ENCODE peak calls at places on chromosome 16, in four cellular contexts. One of them, this sample, is unnamed.
A peak's percentile ranks its signal among the peaks of the same experiment; 100 is the strongest.

GRCh38 chr16:1216296-1216619 is 8.8 kb downstream of the TPSG1 start:
- DNase-seq in tibial nerve: no peak
- DNase-seq in esophagus muscularis mucosa: no peak
- DNase-seq in ovary: no peak
- DNase-seq in this sample: no peak

GRCh38 chr16:77913738-77914263 is 108.5 kb upstream of the CLEC3A start:
- DNase-seq in tibial nerve: no peak
- DNase-seq in esophagus muscularis mucosa: no peak
- DNase-seq in ovary: no peak
- DNase-seq in this sample: no peak

GRCh38 chr16:70572050-70572925 is 48.7 kb downstream of the SF3B3 start:
- DNase-seq in esophagus muscularis mucosa: no peak
- DNase-seq in tibial nerve: no peak
- DNase-seq in ovary: no peak
- DNase-seq in this sample: no peak

GRCh38 chr16:85412911-85413520 is 200.1 kb upstream of the GSE1 start:
- DNase-seq in esophagus muscularis mucosa: no peak
- DNase-seq in tibial nerve: no peak
- DNase-seq in ovary: peak; percentile 17
- DNase-seq in this sample: peak; percentile 60

GRCh38 chr16:10981697-10982216 is 37.4 kb downstream of the CLEC16A start:
- DNase-seq in esophagus muscularis mucosa: no peak
- DNase-seq in tibial nerve: no peak
- DNase-seq in ovary: no peak
- DNase-seq in this sample: no peak

GRCh38 chr16:78277374-78277773 is 177.9 kb downstream of the WWOX start:
- DNase-seq in tibial nerve: no peak
- DNase-seq in ovary: no peak
- DNase-seq in esophagus muscularis mucosa: no peak
- DNase-seq in this sample: no peak

GRCh38 chr16:85381738-85382592 is 231.2 kb upstream of the GSE1 start:
- DNase-seq in esophagus muscularis mucosa: no peak
- DNase-seq in ovary: no peak
- DNase-seq in tibial nerve: no peak
- DNase-seq in this sample: peak; percentile 75

GRCh38 chr16:21684199-21684598 is 20.4 kb downstream of the OTOA start:
- DNase-seq in esophagus muscularis mucosa: no peak
- DNase-seq in ovary: no peak
- DNase-seq in tibial nerve: no peak
- DNase-seq in this sample: no peak

GRCh38 chr16:54201200-54201599 is 85.4 kb downstream of the IRX3 start:
- DNase-seq in esophagus muscularis mucosa: no peak
- DNase-seq in ovary: no peak
- DNase-seq in tibial nerve: no peak
- DNase-seq in this sample: peak; percentile 12

GRCh38 chr16:88012360-88012759 is 61.1 kb downstream of the BANP start:
- DNase-seq in esophagus muscularis mucosa: no peak
- DNase-seq in tibial nerve: no peak
- DNase-seq in ovary: no peak
- DNase-seq in this sample: no peak

GRCh38 chr16:26688105-26688504 is 378.6 kb upstream of the C16orf82 start:
- DNase-seq in esophagus muscularis mucosa: no peak
- DNase-seq in tibial nerve: no peak
- DNase-seq in ovary: no peak
- DNase-seq in this sample: no peak

GRCh38 chr16:30656974-30657865 is 1.0 kb upstream of the FBRS start:
- DNase-seq in tibial nerve: no peak
- DNase-seq in ovary: no peak
- DNase-seq in esophagus muscularis mucosa: no peak
- DNase-seq in this sample: no peak

GRCh38 chr16:54193656-54194007 is 93.0 kb downstream of the IRX3 start:
- DNase-seq in tibial nerve: peak; percentile 65
- DNase-seq in ovary: peak; percentile 52
- DNase-seq in esophagus muscularis mucosa: no peak
- DNase-seq in this sample: peak; percentile 76

GRCh38 chr16:56357291-56357764 is 68.0 kb downstream of the AMFR start:
- DNase-seq in tibial nerve: no peak
- DNase-seq in ovary: peak; percentile 22
- DNase-seq in esophagus muscularis mucosa: no peak
- DNase-seq in this sample: peak; percentile 66

GRCh38 chr16:30142672-30143346 is 19.8 kb upstream of the MAPK3 start:
- DNase-seq in ovary: no peak
- DNase-seq in esophagus muscularis mucosa: no peak
- DNase-seq in tibial nerve: no peak
- DNase-seq in this sample: no peak

GRCh38 chr16:87192418-87193073 is 124.6 kb downstream of the C16orf95 start:
- DNase-seq in ovary: no peak
- DNase-seq in tibial nerve: no peak
- DNase-seq in esophagus muscularis mucosa: no peak
- DNase-seq in this sample: no peak

GRCh38 chr16:86578056-86578455 is 293 bp upstream of the FOXL1 start:
- DNase-seq in tibial nerve: peak; percentile 54
- DNase-seq in esophagus muscularis mucosa: no peak
- DNase-seq in ovary: no peak
- DNase-seq in this sample: no peak

GRCh38 chr16:75942351-75942750 is 216.1 kb upstream of the CPHXL start:
- DNase-seq in ovary: no peak
- DNase-seq in tibial nerve: no peak
- DNase-seq in esophagus muscularis mucosa: no peak
- DNase-seq in this sample: no peak

GRCh38 chr16:81003610-81004460 is 2.9 kb downstream of the CMC2 start:
- DNase-seq in ovary: no peak
- DNase-seq in tibial nerve: no peak
- DNase-seq in esophagus muscularis mucosa: no peak
- DNase-seq in this sample: no peak

GRCh38 chr16:81005644-81006471 is 827 bp downstream of the CMC2 start:
- DNase-seq in tibial nerve: peak; percentile 53
- DNase-seq in esophagus muscularis mucosa: no peak
- DNase-seq in ovary: peak; percentile 19
- DNase-seq in this sample: no peak

GRCh38 chr16:81004646-81005353 is 1.9 kb downstream of the CMC2 start:
- DNase-seq in esophagus muscularis mucosa: no peak
- DNase-seq in ovary: peak; percentile 27
- DNase-seq in tibial nerve: peak; percentile 78
- DNase-seq in this sample: no peak

GRCh38 chr16:81008151-81008789 is 1.3 kb downstream of the CENPN start:
- DNase-seq in ovary: peak; percentile 18
- DNase-seq in esophagus muscularis mucosa: no peak
- DNase-seq in tibial nerve: no peak
- DNase-seq in this sample: no peak

DNA sequence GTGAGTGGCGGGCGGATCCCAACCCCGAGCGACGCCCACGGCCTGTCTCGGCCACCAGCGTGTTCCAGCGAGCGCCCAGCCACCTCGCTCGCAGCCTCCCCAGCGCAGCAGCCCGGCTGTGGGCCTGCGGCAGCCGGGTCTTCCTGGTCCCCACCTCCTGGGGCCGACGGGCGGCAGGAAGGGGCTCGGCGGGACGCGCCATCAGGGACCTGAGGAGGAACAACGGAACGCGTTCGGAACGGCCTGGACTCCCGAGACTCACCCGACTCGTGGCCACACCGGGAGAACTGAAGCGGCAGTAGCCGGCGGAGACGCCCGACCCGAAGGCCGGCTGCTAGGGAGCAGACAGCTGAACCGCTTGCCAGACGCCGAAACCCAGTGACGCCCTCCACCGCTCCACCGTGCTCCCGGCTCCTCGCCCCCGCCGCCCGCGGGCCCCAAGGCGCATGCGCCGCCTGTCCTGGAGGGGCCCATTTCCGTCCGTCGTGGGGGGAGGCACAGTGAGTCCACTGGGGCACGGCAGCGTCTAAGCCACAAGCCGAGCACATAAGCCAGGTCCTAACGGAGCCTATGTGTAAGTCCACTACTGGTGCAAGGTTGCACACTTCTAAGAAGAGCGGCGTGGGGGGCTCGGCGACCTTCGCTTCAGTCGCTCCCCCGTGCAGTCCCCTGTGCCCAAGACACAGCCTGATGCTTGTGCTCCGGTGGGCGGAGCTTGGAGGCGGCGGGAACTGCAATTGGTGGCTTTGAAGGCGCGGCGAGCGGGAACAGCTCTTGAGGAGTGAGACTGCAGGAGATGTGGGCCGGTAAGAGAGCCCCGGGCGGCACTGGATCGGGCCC is at the start of the genes CENPN and CMC2:
- DNase-seq in ovary: peak; percentile 99
- DNase-seq in tibial nerve: peak; percentile 99
- DNase-seq in esophagus muscularis mucosa: peak; percentile 100
- DNase-seq in this sample: peak; percentile 100
- TF ChIP-seq CTCF in ovary: peak; percentile 28
- TF ChIP-seq CTCF in tibial nerve: peak; percentile 67
- TF ChIP-seq CTCF in esophagus muscularis mucosa: no peak
- TF ChIP-seq CTCF in this sample: no peak

GRCh38 chr16:90054554-90054953 is 22.6 kb downstream of the PRDM7 start:
- DNase-seq in ovary: no peak
- DNase-seq in esophagus muscularis mucosa: no peak
- DNase-seq in tibial nerve: no peak
- DNase-seq in this sample: no peak

GRCh38 chr16:90061437-90061836 is 15.7 kb downstream of the PRDM7 start:
- DNase-seq in tibial nerve: no peak
- DNase-seq in esophagus muscularis mucosa: no peak
- DNase-seq in ovary: no peak
- DNase-seq in this sample: no peak

GRCh38 chr16:90057738-90058173 is 19.4 kb downstream of the PRDM7 start:
- DNase-seq in esophagus muscularis mucosa: no peak
- DNase-seq in tibial nerve: no peak
- DNase-seq in ovary: no peak
- DNase-seq in this sample: no peak
- TF ChIP-seq EP300 in esophagus muscularis mucosa: no peak
- TF ChIP-seq EP300 in tibial nerve: no peak
- TF ChIP-seq EP300 in ovary: no peak
- TF ChIP-seq EP300 in this sample: no peak

GRCh38 chr16:15457958-15458357 is 23.6 kb downstream of the BMERB1 start:
- DNase-seq in esophagus muscularis mucosa: no peak
- DNase-seq in tibial nerve: no peak
- DNase-seq in ovary: no peak
- DNase-seq in this sample: no peak
- TF ChIP-seq CTCF in esophagus muscularis mucosa: no peak
- TF ChIP-seq CTCF in tibial nerve: no peak
- TF ChIP-seq CTCF in ovary: no peak
- TF ChIP-seq CTCF in this sample: no peak

GRCh38 chr16:63928421-63928820 is 1193.4 kb downstream of the CDH11 start:
- DNase-seq in esophagus muscularis mucosa: no peak
- DNase-seq in ovary: no peak
- DNase-seq in tibial nerve: no peak
- DNase-seq in this sample: no peak

GRCh38 chr16:63921737-63922136 is 1200.1 kb downstream of the CDH11 start:
- DNase-seq in ovary: no peak
- DNase-seq in esophagus muscularis mucosa: no peak
- DNase-seq in tibial nerve: no peak
- DNase-seq in this sample: no peak

GRCh38 chr16:63925221-63925620 is 1196.6 kb downstream of the CDH11 start:
- DNase-seq in ovary: no peak
- DNase-seq in tibial nerve: no peak
- DNase-seq in esophagus muscularis mucosa: no peak
- DNase-seq in this sample: no peak

GRCh38 chr16:63922563-63922962 is 1199.3 kb downstream of the CDH11 start:
- DNase-seq in tibial nerve: no peak
- DNase-seq in esophagus muscularis mucosa: no peak
- DNase-seq in ovary: no peak
- DNase-seq in this sample: no peak
- TF ChIP-seq EP300 in tibial nerve: no peak
- TF ChIP-seq EP300 in esophagus muscularis mucosa: no peak
- TF ChIP-seq EP300 in ovary: no peak
- TF ChIP-seq EP300 in this sample: no peak

GRCh38 chr16:81445143-81445922 is 725 bp downstream of the CMIP start:
- DNase-seq in esophagus muscularis mucosa: no peak
- DNase-seq in ovary: peak; percentile 47
- DNase-seq in tibial nerve: no peak
- DNase-seq in this sample: peak; percentile 78
- TF ChIP-seq CTCF in esophagus muscularis mucosa: peak; percentile 6
- TF ChIP-seq CTCF in ovary: no peak
- TF ChIP-seq CTCF in tibial nerve: no peak
- TF ChIP-seq CTCF in this sample: no peak

This sample was measured in sigmoid colon.